ENCODE peak calls at places on chromosomes 5 and 9, in nine cellular contexts. Z is BJ, H is epithelial cell of esophagus, R is pancreas, M is lower leg skin, Y is NB4, U is astrocyte of the spinal cord, I is right atrium auricular region, G is HCT116. P is an unnamed sample.
A peak's percentile ranks its signal among the peaks of the same experiment; 100 is the strongest.

GRCh38 chr9:79637180-79637925 is 65.6 kb downstream of the TLE4 start:
- DNase-seq in I (no peak), H (no peak), M (no peak), Y (no peak), R (no peak), Z (no peak), U (peak; percentile 38), G (no peak), P (no peak)

GRCh38 chr9:127876026-127876763 is 1.3 kb downstream of the AK1 start:
- DNase-seq in Z (no peak), R (no peak), U (no peak), G (no peak), M (no peak), I (no peak), Y (no peak), H (no peak), P (no peak)

GRCh38 chr9:89436963-89437625 is 60.8 kb downstream of the SEMA4D start:
- DNase-seq in Z (no peak), Y (peak; percentile 84), H (peak; percentile 29), M (peak; percentile 82), R (no peak), I (no peak), G (no peak), U (no peak), P (no peak)

GRCh38 chr5:41835625-41836024 is 34.6 kb downstream of the OXCT1 start:
- DNase-seq in I (peak; percentile 72), Y (peak; percentile 9), M (peak; percentile 86), G (peak; percentile 13), H (peak; percentile 74), U (peak; percentile 91), Z (peak; percentile 49), R (no peak), P (peak; percentile 51)

GRCh38 chr5:107404595-107405366 is 266.0 kb downstream of the EFNA5 start:
- DNase-seq in U (no peak), H (peak; percentile 46), R (no peak), Z (no peak), I (no peak), Y (no peak), M (no peak), G (no peak), P (no peak)

GRCh38 chr5:179310439-179311090 is 34.7 kb downstream of the ADAMTS2 start:
- DNase-seq in I (no peak), H (no peak), Y (no peak), Z (no peak), G (no peak), M (peak; percentile 79), U (no peak), R (peak; percentile 33), P (no peak)

GRCh38 chr5:124515494-124516222 is 230.8 kb downstream of the ZNF608 start:
- DNase-seq in G (no peak), R (no peak), U (no peak), I (no peak), Z (no peak), H (no peak), Y (no peak), M (no peak), P (no peak)

GRCh38 chr5:2029206-2029605 is 146.5 kb upstream of the IRX4 start:
- DNase-seq in M (no peak), H (no peak), R (no peak), Z (no peak), I (no peak), G (no peak), Y (no peak), U (no peak), P (no peak)

GRCh38 chr9:120977321-120977720 is 50.7 kb upstream of the TRAF1 start:
- DNase-seq in R (no peak), U (no peak), M (no peak), H (no peak), Z (no peak), I (no peak), Y (no peak), G (no peak), P (no peak)

GRCh38 chr5:173562451-173562850 is 54.0 kb downstream of the BOD1 start:
- DNase-seq in G (no peak), M (no peak), H (peak; percentile 92), Z (no peak), Y (no peak), R (no peak), U (no peak), I (no peak), P (no peak)

GRCh38 chr5:136082390-136083193 is 50.1 kb upstream of the SMAD5 start:
- DNase-seq in Y (peak; percentile 63), H (peak; percentile 73), R (peak; percentile 89), U (peak; percentile 60), M (no peak), G (peak; percentile 57), Z (no peak), I (no peak), P (peak; percentile 30)

GRCh38 chr5:141916522-141916921 is 7.1 kb upstream of the DELE1 start:
- DNase-seq in R (no peak), U (no peak), Z (no peak), Y (no peak), G (no peak), I (no peak), H (no peak), M (no peak), P (no peak)

GRCh38 chr5:138901716-138902115 is 26.6 kb upstream of the LRRTM2 start:
- DNase-seq in I (no peak), G (no peak), H (no peak), Z (no peak), M (no peak), U (no peak), Y (peak; percentile 4), R (no peak), P (no peak)

GRCh38 chr5:36403601-36404311 is 102.1 kb upstream of the RANBP3L start:
- DNase-seq in Z (peak; percentile 84), M (no peak), H (no peak), U (peak; percentile 87), G (no peak), R (no peak), I (peak; percentile 74), Y (peak; percentile 94), P (no peak)

GRCh38 chr5:149027636-149028035 is 35.2 kb downstream of the SH3TC2 start:
- DNase-seq in Y (no peak), G (no peak), M (no peak), H (no peak), Z (no peak), R (no peak), U (no peak), I (no peak), P (no peak)

GRCh38 chr9:73667749-73668148 is 516.1 kb downstream of the ANXA1 start:
- DNase-seq in Y (peak; percentile 1), U (no peak), H (peak; percentile 35), R (no peak), I (no peak), Z (no peak), M (no peak), G (no peak), P (no peak)

GRCh38 chr5:1108008-1108864 is 3.6 kb downstream of the SLC12A7 start:
- DNase-seq in G (no peak), U (no peak), R (no peak), H (no peak), I (no peak), Y (peak; percentile 47), Z (no peak), M (no peak), P (no peak)

GRCh38 chr9:91219557-91219956 is 142.2 kb downstream of the AUH start:
- DNase-seq in H (no peak), U (no peak), Y (no peak), M (no peak), G (no peak), I (no peak), R (no peak), Z (no peak), P (no peak)

GRCh38 chr5:149162401-149163084 is 21.2 kb downstream of the ABLIM3 start:
- DNase-seq in R (no peak), U (peak; percentile 64), H (peak; percentile 58), I (no peak), Z (no peak), M (no peak), Y (no peak), G (peak; percentile 74), P (no peak)

GRCh38 chr5:82244854-82245635 is 33.1 kb downstream of the RPS23 start:
- DNase-seq in G (no peak), H (no peak), U (no peak), M (no peak), R (no peak), I (no peak), Z (no peak), Y (no peak), P (no peak)
- TF ChIP-seq CTCF in G (no peak), H (no peak), U (no peak), M (no peak), R (no peak), I (no peak), Z (no peak), Y (no peak), P (no peak)

GRCh38 chr5:16740476-16740875 is 123.7 kb upstream of the RETREG1 start:
- DNase-seq in H (no peak), G (no peak), R (no peak), M (no peak), U (no peak), Z (no peak), I (no peak), Y (no peak), P (no peak)

GRCh38 chr5:16742938-16743337 is 126.1 kb upstream of the RETREG1 start:
- DNase-seq in Z (no peak), R (no peak), H (peak; percentile 69), M (no peak), G (no peak), U (peak; percentile 38), I (no peak), Y (no peak), P (no peak)

GRCh38 chr5:16737620-16738364 is 121.0 kb upstream of the RETREG1 start:
- DNase-seq in Y (no peak), H (no peak), I (no peak), Z (no peak), G (no peak), U (peak; percentile 6), M (no peak), R (no peak), P (no peak)

GRCh38 chr5:16740046-16740445 is 123.2 kb upstream of the RETREG1 start:
- DNase-seq in Y (no peak), I (no peak), H (no peak), G (no peak), U (no peak), M (peak; percentile 40), R (no peak), Z (no peak), P (no peak)

GRCh38 chr5:16741007-16741406 is 124.2 kb upstream of the RETREG1 start:
- DNase-seq in Y (no peak), Z (no peak), M (no peak), I (no peak), H (peak; percentile 91), R (no peak), G (no peak), U (peak; percentile 14), P (peak; percentile 77)
- H3K4me3 ChIP-seq in Y (no peak overlapping the region), Z (no peak overlapping the region), M (no peak overlapping the region), I (peak overlapping the region; percentile 5), H (no peak overlapping the region), R (no peak overlapping the region), G (no peak overlapping the region), U (peak overlapping the region; percentile 17), P (no peak overlapping the region)

GRCh38 chr9:100445161-100445902 is 18.4 kb downstream of the MSANTD3 start:
- DNase-seq in G (no peak), Y (no peak), U (no peak), I (no peak), H (no peak), M (no peak), Z (no peak), R (no peak), P (no peak)
- TF ChIP-seq CTCF in G (no peak), Y (no peak), U (no peak), I (peak; percentile 21), H (no peak), M (no peak), Z (no peak), R (no peak), P (no peak)

GRCh38 chr5:95644351-95645042 is 2.1 kb upstream of the RFESD start:
- DNase-seq in Z (no peak), H (peak; percentile 59), G (peak; percentile 72), Y (peak; percentile 71), R (no peak), I (peak; percentile 74), M (no peak), U (peak; percentile 73), P (no peak)
- H3K4me3 ChIP-seq in Z (no peak overlapping the region), H (no peak overlapping the region), G (no peak overlapping the region), Y (no peak overlapping the region), R (no peak overlapping the region), I (no peak overlapping the region), M (no peak overlapping the region), U (no peak overlapping the region), P (no peak overlapping the region)